ENCODE peak calls at places on chromosome 4, in nine cellular contexts. P is choroid plexus epithelial cell, I is mucosa of descending colon, Q is hepatocyte, U is sciatic nerve, R is epithelial cell of proximal tubule, X is NCI-H2029 treated with DMSO at 0.1 percent for 48 hours, C is fibroblast of pulmonary artery, N is kidney glomerular epithelial cell. L is an unnamed sample.

GRCh38 chr4:89762311-89762710 is 74.7 kb downstream of the SNCA start:
- DNase-seq in P (no peak), I (no peak), Q (no peak), U (no peak), R (no peak), X (no peak), C (no peak), N (no peak), L (no peak)

GRCh38 chr4:25112349-25113008 is 47.8 kb downstream of the SEPSECS start:
- DNase-seq in P (no peak), I (no peak), Q (no peak), U (no peak), R (no peak), X (no peak), C (no peak), N (no peak), L (no peak)

GRCh38 chr4:143482753-143483362 is 30.6 kb upstream of the SMARCA5 start:
- DNase-seq in P (peak; percentile 82), I (peak; percentile 44), Q (peak; percentile 47), U (no peak), R (peak; percentile 22), X (no peak), C (peak; percentile 79), N (peak; percentile 5), L (no peak)

GRCh38 chr4:56128231-56128630 is 179.5 kb downstream of the CEP135 start:
- DNase-seq in P (peak; percentile 49), I (no peak), Q (no peak), U (no peak), R (no peak), X (no peak), C (peak; percentile 88), N (no peak), L (no peak)

GRCh38 chr4:61588621-61589020 is 388.5 kb downstream of the ADGRL3 start:
- DNase-seq in P (no peak), I (no peak), Q (no peak), U (no peak), R (no peak), X (no peak), C (no peak), N (no peak), L (no peak)

GRCh38 chr4:139676913-139677585 is 11.4 kb downstream of the MGST2 start:
- DNase-seq in P (no peak), I (no peak), Q (no peak), U (no peak), R (no peak), X (no peak), C (no peak), N (no peak), L (no peak)

GRCh38 chr4:113849771-113850170 is 88.2 kb upstream of the CAMK2D start:
- DNase-seq in P (peak; percentile 56), I (no peak), Q (no peak), U (peak; percentile 68), R (no peak), X (no peak), C (peak; percentile 69), N (no peak), L (peak; percentile 42)

GRCh38 chr4:76615999-76616398 is 181.0 kb downstream of the SHROOM3 start:
- DNase-seq in P (peak; percentile 44), I (no peak), Q (no peak), U (no peak), R (no peak), X (no peak), C (no peak), N (no peak), L (no peak)

GRCh38 chr4:115042496-115042895 is 70.9 kb downstream of the NDST4 start:
- DNase-seq in P (no peak), I (no peak), Q (no peak), U (no peak), R (no peak), X (no peak), C (no peak), N (no peak), L (no peak)

GRCh38 chr4:123356914-123357313 is 39.7 kb upstream of the SPRY1 start:
- DNase-seq in P (no peak), I (no peak), Q (no peak), U (no peak), R (no peak), X (no peak), C (no peak), N (no peak), L (no peak)

GRCh38 chr4:26490111-26490979 is at the start of gene CCKAR:
- DNase-seq in P (no peak), I (no peak), Q (no peak), U (no peak), R (peak; percentile 2), X (peak; percentile 47), C (no peak), N (peak; percentile 34), L (no peak)

GRCh38 chr4:120589787-120590186 is 332.7 kb downstream of the PRDM5 start:
- DNase-seq in P (no peak), I (no peak), Q (no peak), U (no peak), R (no peak), X (no peak), C (no peak), N (no peak), L (no peak)

GRCh38 chr4:174134361-174134760 is 149.1 kb downstream of the FBXO8 start:
- DNase-seq in P (no peak), I (no peak), Q (no peak), U (no peak), R (no peak), X (no peak), C (peak; percentile 14), N (no peak), L (no peak)

GRCh38 chr4:166400270-166400894 is 527.3 kb downstream of the TLL1 start:
- DNase-seq in P (no peak), I (no peak), Q (no peak), U (no peak), R (no peak), X (no peak), C (no peak), N (no peak), L (no peak)

GRCh38 chr4:138576684-138577083 is 334.5 kb upstream of the SLC7A11 start:
- DNase-seq in P (peak; percentile 80), I (peak; percentile 3), Q (peak; percentile 26), U (no peak), R (no peak), X (peak; percentile 21), C (peak; percentile 76), N (no peak), L (no peak)

GRCh38 chr4:101774807-101775206 is 15.7 kb upstream of the BANK1 start:
- DNase-seq in P (peak; percentile 65), I (no peak), Q (peak; percentile 18), U (no peak), R (no peak), X (no peak), C (peak; percentile 79), N (no peak), L (no peak)

GRCh38 chr4:182768821-182769220 is 148.4 kb downstream of the DCTD start:
- DNase-seq in P (peak; percentile 57), I (no peak), Q (no peak), U (no peak), R (no peak), X (no peak), C (no peak), N (no peak), L (no peak)

GRCh38 chr4:100420571-100420970 is 97.3 kb downstream of the EMCN start:
- DNase-seq in P (peak; percentile 15), I (no peak), Q (no peak), U (no peak), R (no peak), X (no peak), C (no peak), N (no peak), L (no peak)

GRCh38 chr4:80043534-80043933 is 29.5 kb downstream of the ANTXR2 start:
- DNase-seq in P (peak; percentile 55), I (no peak), Q (no peak), U (no peak), R (no peak), X (no peak), C (peak; percentile 53), N (no peak), L (no peak)

GRCh38 chr4:95362906-95363578 is 185.7 kb downstream of the UNC5C start:
- DNase-seq in P (peak; percentile 43), I (peak; percentile 6), Q (peak; percentile 19), U (no peak), R (no peak), X (peak; percentile 2), C (peak; percentile 46), N (no peak), L (no peak)

GRCh38 chr4:77989986-77990385 is 67.1 kb upstream of the FRAS1 start:
- DNase-seq in P (no peak), I (no peak), Q (no peak), U (no peak), R (no peak), X (no peak), C (no peak), N (no peak), L (no peak)

GRCh38 chr4:38728651-38729141 is 54.1 kb downstream of the TLR10 start:
- DNase-seq in P (no peak), I (peak; percentile 88), Q (peak; percentile 13), U (no peak), R (no peak), X (peak; percentile 92), C (no peak), N (no peak), L (no peak)

GRCh38 chr4:41538017-41538733 is at the start of gene LIMCH1:
- DNase-seq in P (no peak), I (peak; percentile 10), Q (no peak), U (peak; percentile 67), R (no peak), X (no peak), C (peak; percentile 22), N (no peak), L (peak; percentile 87)